ENCODE peak calls at places on chromosomes 2 and 18, in eight cellular contexts. L is IMR-90, V is H7, T is lower lobe of right lung, U is right cardiac atrium, A is tibial artery, O is HAP-1, I is uterus. Y is an unnamed sample.

GRCh38 chr2:176613358-176614032 is 344.3 kb downstream of the MTX2 start:
- DNase-seq in V (no peak), L (no peak), T (no peak), A (no peak), O (no peak), I (peak; percentile 49), U (no peak), Y (peak; percentile 44)

GRCh38 chr2:176131617-176132396 is 2.3 kb downstream of the HOXD8 start:
- DNase-seq in T (no peak), U (no peak), A (no peak), O (no peak), I (no peak), V (no peak), L (no peak), Y (no peak)

GRCh38 chr2:97736608-97737330 is 23.4 kb downstream of the ZAP70 start:
- DNase-seq in A (peak; percentile 58), I (no peak), L (no peak), U (no peak), T (no peak), O (no peak), V (peak; percentile 64), Y (no peak)

GRCh38 chr2:162022290-162022945 is 51.6 kb downstream of the DPP4 start:
- DNase-seq in I (no peak), L (peak; percentile 47), U (no peak), O (no peak), V (no peak), T (no peak), A (no peak), Y (peak; percentile 26)

GRCh38 chr2:197212344-197213262 is 98.0 kb downstream of the ANKRD44 start:
- DNase-seq in U (peak; percentile 82), O (no peak), T (no peak), V (no peak), A (no peak), L (peak; percentile 49), I (no peak), Y (peak; percentile 43)

GRCh38 chr2:85913854-85914524 is 25.2 kb upstream of the ST3GAL5 start:
- DNase-seq in V (no peak), T (no peak), L (peak; percentile 57), O (no peak), I (no peak), A (no peak), U (no peak), Y (peak; percentile 97)

GRCh38 chr2:146541896-146542295 is 1302.9 kb upstream of the ACVR2A start:
- DNase-seq in I (no peak), L (no peak), U (no peak), V (no peak), A (no peak), T (no peak), O (no peak), Y (no peak)

GRCh38 chr2:99682280-99683060 is 192.7 kb upstream of the REV1 start:
- DNase-seq in V (no peak), L (peak; percentile 60), I (no peak), O (no peak), A (no peak), U (no peak), T (no peak), Y (peak; percentile 19)

GRCh38 chr2:9547272-9547991 is 8.2 kb downstream of the ADAM17 start:
- DNase-seq in A (no peak), U (no peak), T (no peak), O (no peak), I (no peak), L (peak; percentile 45), V (peak; percentile 19), Y (peak; percentile 65)

GRCh38 chr2:15667579-15668556 is 76.2 kb downstream of the DDX1 start:
- DNase-seq in V (no peak), I (no peak), L (peak; percentile 10), O (no peak), T (no peak), A (peak; percentile 10), U (no peak), Y (peak; percentile 60)

GRCh38 chr2:229714736-229715541 is 584 bp upstream of the DNER start:
- DNase-seq in V (peak; percentile 88), I (no peak), T (peak; percentile 68), U (peak; percentile 81), L (peak; percentile 55), A (no peak), O (peak; percentile 74), Y (peak; percentile 73)

GRCh38 chr2:10834300-10834699 is 21.7 kb upstream of the PDIA6 start:
- DNase-seq in L (no peak), U (no peak), V (no peak), T (no peak), A (no peak), O (no peak), I (no peak), Y (no peak)

GRCh38 chr2:231187736-231188505 is 10.5 kb upstream of the ARMC9 start:
- DNase-seq in V (no peak), I (no peak), L (peak; percentile 24), U (peak; percentile 92), A (peak; percentile 93), O (no peak), T (no peak), Y (peak; percentile 86)

GRCh38 chr2:202237787-202238233 is 587 bp downstream of the SUMO1 start:
- DNase-seq in A (peak; percentile 65), O (peak; percentile 66), L (peak; percentile 60), T (peak; percentile 47), V (peak; percentile 66), U (peak; percentile 56), I (peak; percentile 21), Y (peak; percentile 54)

GRCh38 chr18:76099931-76100457 is 395.0 kb downstream of the ZNF516 start:
- DNase-seq in I (no peak), U (no peak), A (no peak), O (no peak), V (no peak), T (no peak), L (no peak), Y (no peak)

GRCh38 chr18:2826581-2826980 is 20.2 kb upstream of the EMILIN2 start:
- DNase-seq in U (peak; percentile 68), I (peak; percentile 59), T (no peak), L (no peak), A (no peak), O (peak; percentile 65), V (no peak), Y (peak; percentile 47)

GRCh38 chr2:214389334-214389733 is 21.5 kb upstream of the VWC2L start:
- DNase-seq in V (no peak), A (no peak), U (no peak), I (no peak), O (no peak), T (no peak), L (no peak), Y (no peak)

GRCh38 chr2:215391531-215391930 is 44.3 kb downstream of the FN1 start:
- DNase-seq in V (no peak), T (no peak), A (no peak), O (no peak), U (no peak), L (no peak), I (no peak), Y (no peak)

GRCh38 chr2:25980076-25980887 is 2.0 kb downstream of the KIF3C start:
- DNase-seq in I (no peak), O (no peak), A (no peak), T (no peak), V (no peak), L (no peak), U (no peak), Y (no peak)

GRCh38 chr2:25976884-25977741 is 5.2 kb downstream of the KIF3C start:
- DNase-seq in I (no peak), V (no peak), A (no peak), T (no peak), L (no peak), O (no peak), U (no peak), Y (no peak)

GRCh38 chr2:25979006-25979405 is 3.3 kb downstream of the KIF3C start:
- DNase-seq in A (no peak), V (no peak), O (no peak), L (no peak), T (no peak), I (no peak), U (no peak), Y (no peak)

GRCh38 chr2:25980951-25981350 is 1.3 kb downstream of the KIF3C start:
- DNase-seq in O (no peak), V (no peak), U (no peak), T (no peak), I (no peak), L (no peak), A (no peak), Y (no peak)

DNA sequence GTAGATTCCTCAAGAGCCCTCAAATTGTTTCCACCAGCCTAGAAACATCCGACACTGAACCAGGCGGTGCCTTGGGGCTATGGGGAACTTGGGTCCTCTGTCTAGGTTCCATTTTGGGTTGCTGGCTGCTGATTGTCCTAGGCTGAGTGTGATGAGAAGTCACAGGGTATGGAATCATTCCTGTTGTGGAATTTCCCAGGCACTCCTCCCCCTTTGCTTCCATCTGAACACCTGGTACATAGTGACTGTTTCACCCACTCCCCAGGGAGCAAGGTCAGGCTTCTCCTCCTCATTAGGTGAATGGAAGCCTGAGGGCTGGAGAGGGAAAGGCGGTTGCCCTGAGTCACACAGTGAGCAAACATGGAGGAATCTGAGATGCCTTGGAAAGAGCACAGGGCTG is 4.5 kb downstream of the KIF3C start:
- DNase-seq in T (no peak), L (peak; percentile 66), I (no peak), O (no peak), U (no peak), A (no peak), V (no peak), Y (peak; percentile 82)
- H3K4me3 ChIP-seq in T (no peak overlapping the region), L (no peak overlapping the region), I (no peak overlapping the region), O (no peak overlapping the region), U (no peak overlapping the region), A (no peak overlapping the region), V (no peak overlapping the region), Y (no peak overlapping the region)

DNA sequence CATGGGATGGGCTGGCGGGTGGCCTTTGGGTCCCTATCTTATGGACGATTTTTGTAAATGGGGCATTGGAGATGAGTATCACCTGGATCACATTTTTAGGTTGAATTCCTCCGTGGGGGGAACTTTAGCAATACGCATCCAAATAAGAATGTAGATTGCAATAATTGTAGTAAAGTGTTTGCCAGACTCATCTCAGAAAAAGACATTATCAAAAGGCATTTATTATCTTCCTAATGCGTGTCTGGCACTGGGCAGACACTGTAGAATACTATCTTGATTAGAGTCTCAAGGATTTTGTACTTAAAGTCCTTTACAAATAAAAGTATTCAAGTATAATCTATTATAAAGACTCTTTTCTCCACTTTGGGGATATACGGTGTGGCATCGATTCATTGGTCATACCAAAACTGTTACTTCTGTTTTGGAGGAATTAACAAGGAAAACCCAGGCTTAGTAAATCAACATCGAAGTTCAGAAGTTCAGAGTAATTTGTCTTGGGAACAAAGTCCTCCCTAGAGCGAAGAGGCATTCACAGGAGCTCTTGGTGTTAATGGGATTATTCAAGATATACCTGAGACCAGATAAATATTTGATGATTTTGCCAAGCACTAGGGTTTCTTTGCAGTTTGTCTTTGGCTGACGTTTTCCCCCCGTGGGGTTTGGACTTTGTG is 568 bp upstream of the ACKR3 start:
- DNase-seq in L (no peak), U (no peak), O (no peak), V (no peak), A (no peak), I (no peak), T (no peak), Y (no peak)
- H3K4me3 ChIP-seq in L (no peak overlapping the region), U (peak overlapping the region; percentile 53), O (no peak overlapping the region), V (no peak overlapping the region), A (peak overlapping the region; percentile 62), I (peak overlapping the region; percentile 44), T (peak overlapping the region; percentile 63), Y (no peak overlapping the region)

GRCh38 chr2:208406474-208407451 is at the start of gene PTH2R:
- DNase-seq in T (peak; percentile 48), I (no peak), V (peak; percentile 83), L (no peak), A (no peak), U (peak; percentile 39), O (no peak), Y (peak; percentile 6)
- H3K4me3 ChIP-seq in T (peak within 1 kb of the TSS; percentile 33), I (no peak within 1 kb of the TSS), V (peak within 1 kb of the TSS; percentile 37), L (peak within 1 kb of the TSS; percentile 7), A (no peak within 1 kb of the TSS), U (peak within 1 kb of the TSS; percentile 13), O (no peak within 1 kb of the TSS), Y (peak within 1 kb of the TSS; percentile 9)

GRCh38 chr2:219496781-219497494 is 1.8 kb upstream of the GMPPA start:
- DNase-seq in I (peak; percentile 52), O (no peak), A (peak; percentile 80), V (no peak), U (peak; percentile 77), L (no peak), T (no peak), Y (no peak)
- H3K4me3 ChIP-seq in I (no peak overlapping the region), O (no peak overlapping the region), A (peak overlapping the region; percentile 69), V (peak overlapping the region; percentile 77), U (peak overlapping the region; percentile 87), L (no peak overlapping the region), T (peak overlapping the region; percentile 80), Y (no peak overlapping the region)

Y was measured in cardiac fibroblast.